ENCODE peak calls at places on chromosome X, in six cellular contexts. J, Z, I, H, T and O are unnamed samples.

GRCh38 chrX:155086202-155086840 is 15.0 kb downstream of the BRCC3 start:
- DNase-seq in J (peak; percentile 38), T (peak; percentile 66), H (no peak), I (no peak), Z (peak; percentile 35), O (peak; percentile 62)

GRCh38 chrX:150366951-150367545 is 3.9 kb downstream of the MAMLD1 start:
- DNase-seq in I (no peak), T (peak; percentile 46), H (no peak), Z (no peak), J (no peak), O (peak; percentile 29)

GRCh38 chrX:126137899-126138298 is 28.2 kb downstream of the DCAF12L2 start:
- DNase-seq in Z (peak; percentile 0), J (no peak), H (no peak), T (no peak), I (no peak), O (peak; percentile 24)

GRCh38 chrX:7485041-7485440 is 337.1 kb upstream of the PUDP start:
- DNase-seq in I (no peak), T (no peak), Z (no peak), J (no peak), H (no peak), O (peak; percentile 8)

GRCh38 chrX:97835969-97836368 is 952.3 kb downstream of the RPA4 start:
- DNase-seq in I (no peak), H (no peak), Z (no peak), T (no peak), J (no peak), O (no peak)

GRCh38 chrX:7690842-7691241 is 152.1 kb upstream of the VCX start:
- DNase-seq in J (no peak), I (no peak), H (no peak), Z (no peak), T (no peak), O (no peak)

GRCh38 chrX:9767375-9767774 is 1.7 kb upstream of the GPR143 start:
- DNase-seq in T (no peak), J (no peak), H (no peak), I (no peak), Z (no peak), O (no peak)

GRCh38 chrX:26851981-26852380 is 611.2 kb downstream of the PPP4R3C start:
- DNase-seq in T (peak; percentile 2), J (no peak), Z (no peak), H (no peak), I (no peak), O (peak; percentile 48)

GRCh38 chrX:47191331-47191730 is 2.3 kb upstream of the UBA1 start:
- DNase-seq in I (peak; percentile 47), Z (peak; percentile 58), T (peak; percentile 41), J (peak; percentile 50), H (no peak), O (peak; percentile 51)

GRCh38 chrX:68504237-68504636 is 5.4 kb downstream of the YIPF6 start:
- DNase-seq in I (no peak), J (no peak), H (no peak), T (peak; percentile 23), Z (peak; percentile 28), O (peak; percentile 70)

GRCh38 chrX:47637546-47638195 is 7.9 kb upstream of the CFP start:
- DNase-seq in H (no peak), T (no peak), I (peak; percentile 37), J (no peak), Z (no peak), O (no peak)

GRCh38 chrX:53223068-53223693 is 1.8 kb downstream of the KDM5C start:
- DNase-seq in J (no peak), I (no peak), Z (no peak), T (peak; percentile 3), H (no peak), O (peak; percentile 38)

GRCh38 chrX:104319346-104319745 is 64.6 kb upstream of the ESX1 start:
- DNase-seq in T (no peak), J (no peak), I (no peak), Z (no peak), H (no peak), O (peak; percentile 47)

GRCh38 chrX:81261576-81261975 is 59.7 kb downstream of the SH3BGRL start:
- DNase-seq in I (no peak), T (peak; percentile 13), J (no peak), Z (no peak), H (no peak), O (peak; percentile 2)

GRCh38 chrX:134543201-134543797 is 83.3 kb downstream of the HPRT1 start:
- DNase-seq in H (no peak), Z (no peak), J (no peak), I (no peak), T (peak; percentile 25), O (no peak)

GRCh38 chrX:88612870-88613329 is 134.1 kb upstream of the CPXCR1 start:
- DNase-seq in H (no peak), T (no peak), I (no peak), J (no peak), Z (no peak), O (peak; percentile 0)

GRCh38 chrX:68995780-68996551 is 167.1 kb downstream of the EFNB1 start:
- DNase-seq in I (no peak), H (no peak), J (peak; percentile 29), Z (no peak), T (peak; percentile 10), O (peak; percentile 62)

GRCh38 chrX:10679387-10679786 is 59.0 kb upstream of the MID1 start:
- DNase-seq in J (no peak), I (no peak), H (no peak), Z (no peak), T (no peak), O (no peak)

GRCh38 chrX:130176354-130176776 is 4.6 kb downstream of the RAB33A start:
- DNase-seq in Z (peak; percentile 71), H (no peak), T (peak; percentile 39), I (no peak), J (no peak), O (no peak)

GRCh38 chrX:105461013-105461412 is 240.5 kb upstream of the TEX13A start:
- DNase-seq in J (no peak), H (no peak), T (peak; percentile 46), I (no peak), Z (no peak), O (peak; percentile 52)

GRCh38 chrX:15523088-15523487 is 22.5 kb downstream of the BMX start:
- DNase-seq in T (no peak), J (no peak), I (no peak), Z (no peak), H (no peak), O (no peak)

GRCh38 chrX:26788402-26788998 is 572.5 kb downstream of the MAGEB5 start:
- DNase-seq in H (no peak), I (no peak), T (peak; percentile 0), Z (no peak), J (no peak), O (no peak)

GRCh38 chrX:115642895-115643530 is 82.0 kb downstream of the PLS3 start:
- DNase-seq in Z (peak; percentile 70), I (peak; percentile 36), H (no peak), T (peak; percentile 78), J (peak; percentile 41), O (peak; percentile 65)

GRCh38 chrX:46602468-46603102 is 29.0 kb downstream of the CHST7 start:
- DNase-seq in J (no peak), H (no peak), T (no peak), I (no peak), Z (no peak), O (no peak)

GRCh38 chrX:130091976-130092522 is 18.2 kb downstream of the ELF4 start:
- DNase-seq in T (no peak), Z (peak; percentile 94), I (peak; percentile 63), J (no peak), H (no peak), O (no peak)

GRCh38 chrX:63471004-63471403 is 119.9 kb upstream of the SPIN4 start:
- DNase-seq in J (no peak), T (no peak), Z (no peak), H (no peak), I (no peak), O (no peak)

GRCh38 chrX:108304210-108304609 is 134.0 kb downstream of the COL4A6 start:
- DNase-seq in H (no peak), T (peak; percentile 38), J (no peak), Z (peak; percentile 0), I (no peak), O (peak; percentile 24)

GRCh38 chrX:11533211-11533651 is 132.5 kb downstream of the ARHGAP6 start:
- DNase-seq in H (no peak), I (no peak), T (peak; percentile 67), J (no peak), Z (peak; percentile 73), O (peak; percentile 78)

GRCh38 chrX:154596290-154596929 is 11.5 kb downstream of the CTAG1A start:
- DNase-seq in J (peak; percentile 55), H (no peak), Z (no peak), I (no peak), T (peak; percentile 28), O (peak; percentile 69)

GRCh38 chrX:107171369-107172102 is 34.7 kb downstream of the NUP62CL start:
- DNase-seq in Z (no peak), T (no peak), J (no peak), I (no peak), H (no peak), O (no peak)
- TF ChIP-seq CTCF in Z (no peak), T (no peak), J (no peak), I (no peak), H (no peak), O (no peak)

GRCh38 chrX:70196961-70197805 is 19.9 kb downstream of the DGAT2L6 start:
- DNase-seq in H (peak; percentile 5), J (peak; percentile 51), I (peak; percentile 51), T (peak; percentile 53), Z (peak; percentile 67), O (peak; percentile 76)
- TF ChIP-seq CTCF in H (peak; percentile 38), J (peak; percentile 45), I (peak; percentile 40), T (peak; percentile 51), Z (peak; percentile 55), O (peak; percentile 45)

GRCh38 chrX:38627683-38628082 is 66.3 kb downstream of the TSPAN7 start:
- DNase-seq in Z (peak; percentile 57), T (peak; percentile 2), I (no peak), J (peak; percentile 16), H (no peak), O (peak; percentile 57)

GRCh38 chrX:38632516-38632915 is 71.2 kb downstream of the TSPAN7 start:
- DNase-seq in H (no peak), I (no peak), T (no peak), J (no peak), Z (no peak), O (no peak)

DNA sequence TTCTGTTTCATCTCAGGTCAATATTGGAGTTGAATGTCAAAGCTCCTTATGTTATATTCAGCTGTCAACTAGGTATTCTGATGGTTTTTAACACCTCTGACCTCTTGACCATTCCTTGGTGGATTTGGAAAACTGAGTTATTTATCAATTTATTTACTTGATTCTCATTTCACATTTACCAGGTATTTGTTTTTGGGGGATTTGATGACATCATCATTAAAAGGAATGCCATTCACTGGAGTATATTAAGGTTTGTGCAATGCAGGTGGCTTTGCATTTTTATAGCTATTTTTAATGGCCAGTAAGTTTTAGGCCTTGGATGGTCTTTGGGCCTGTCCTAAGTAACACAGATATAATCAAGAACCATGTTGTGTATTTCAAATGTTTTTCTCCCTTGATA is 67.2 kb downstream of the TSPAN7 start:
- DNase-seq in Z (no peak), I (no peak), T (no peak), J (no peak), H (no peak), O (no peak)
- TF ChIP-seq CTCF in Z (no peak), I (no peak), T (no peak), J (no peak), H (no peak), O (no peak)

DNA sequence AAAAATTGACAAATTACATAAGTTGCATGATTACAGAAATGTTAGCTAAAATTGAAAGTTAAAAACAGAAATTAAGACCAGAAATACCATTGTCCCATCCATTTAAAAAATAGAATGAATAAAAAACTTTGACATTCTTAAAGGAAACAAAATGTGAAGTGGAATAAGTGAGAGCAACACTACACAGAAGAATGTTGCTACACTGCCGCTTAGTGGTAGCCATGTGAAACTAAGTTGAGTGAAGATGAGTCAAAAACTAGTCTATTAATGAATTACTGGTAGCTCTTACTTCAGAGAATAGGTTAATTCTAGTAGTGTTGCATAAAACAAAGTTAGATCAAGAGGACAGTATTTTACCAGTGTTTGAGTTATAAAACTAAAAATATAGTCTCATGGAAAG is 571.0 kb upstream of the KLHL4 start:
- DNase-seq in T (no peak), Z (peak; percentile 5), H (no peak), I (no peak), J (no peak), O (peak; percentile 67)
- TF ChIP-seq CTCF in T (peak; percentile 16), Z (peak; percentile 50), H (no peak), I (no peak), J (peak; percentile 42), O (peak; percentile 75)